ENCODE peak calls at places on chromosomes 11 and 22, in seven cellular contexts. K, S, F, N, Y, U and P are unnamed samples. For H3K4me1, the result is how much of the 10 kb centered on the place peaks cover.

GRCh38 chr22:49332691-49333090 is 495.0 kb downstream of the BRD1 start:
- DNase-seq in F (no peak), Y (no peak), U (peak), K (no peak), N (peak), S (no peak), P (no peak)

GRCh38 chr11:133927690-133928627 is 28.8 kb downstream of the IGSF9B start:
- DNase-seq in K (peak), U (peak), S (peak), N (peak), Y (peak), F (peak), P (peak)

GRCh38 chr11:50075856-50076255 is 43.2 kb downstream of the OR4C45 start:
- DNase-seq in F (no peak), U (no peak), Y (peak), S (no peak), N (no peak), K (no peak), P (no peak)

GRCh38 chr11:36591433-36591832 is 2.9 kb upstream of the IFTAP start:
- DNase-seq in U (no peak), F (no peak), N (no peak), S (no peak), K (no peak), Y (no peak), P (no peak)

GRCh38 chr11:47412152-47412746 is 3.9 kb downstream of the SLC39A13 start:
- DNase-seq in F (no peak), S (peak), U (peak), Y (peak), K (peak), N (peak), P (peak)

GRCh38 chr11:130088909-130089668 is 19.4 kb downstream of the APLP2 start:
- DNase-seq in F (no peak), Y (no peak), S (no peak), N (no peak), K (no peak), U (no peak), P (no peak)

GRCh38 chr11:67640021-67640757 is 626 bp upstream of the TBX10 start:
- DNase-seq in Y (peak), K (peak), S (peak), F (no peak), U (peak), N (peak), P (peak)

GRCh38 chr11:8790964-8791363 is 108.4 kb downstream of the RPL27A start:
- DNase-seq in K (no peak), U (no peak), S (no peak), N (no peak), Y (no peak), F (no peak), P (no peak)

GRCh38 chr11:134797411-134798089 is 385.5 kb upstream of the B3GAT1 start:
- DNase-seq in N (no peak), S (no peak), Y (peak), K (no peak), F (no peak), U (no peak), P (no peak)

GRCh38 chr22:50086526-50086925 is 1.3 kb upstream of the MLC1 start:
- DNase-seq in S (no peak), F (no peak), K (peak), N (no peak), U (no peak), Y (no peak), P (no peak)

GRCh38 chr11:3155691-3156258 is 9.3 kb downstream of the OSBPL5 start:
- DNase-seq in K (peak), U (no peak), Y (peak), N (no peak), F (peak), S (no peak), P (peak)

DNA sequence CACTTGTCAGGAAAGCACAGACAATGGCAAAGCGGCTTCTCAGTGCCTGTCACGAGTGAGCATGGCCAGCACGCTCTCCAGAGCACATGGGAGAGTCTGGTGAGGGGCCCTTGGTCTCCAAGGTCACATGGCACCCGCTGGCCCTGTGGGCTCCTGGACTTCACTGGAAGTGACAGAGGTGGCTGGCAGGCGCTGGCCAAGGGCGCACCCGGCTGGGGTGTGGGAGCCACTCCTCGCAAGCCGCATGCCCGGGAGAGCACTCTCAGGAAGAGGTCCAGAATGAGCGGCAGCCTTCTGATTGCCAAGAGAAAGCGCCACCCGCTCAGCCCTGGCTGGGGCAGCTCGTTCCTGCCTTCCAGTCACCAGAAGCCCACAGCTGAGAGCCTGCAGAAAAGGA is 17.1 kb upstream of the MOB2 start:
- DNase-seq in Y (peak), S (no peak), K (peak), N (no peak), F (no peak), U (no peak), P (no peak)
- H3K4me1 ChIP-seq in Y (half or more), S (under half), K (under half), N (half or more), F (under half), U (under half), P (under half)

GRCh38 chr11:65435981-65436411 is 13.4 kb downstream of the NEAT1 start:
- DNase-seq in F (no peak), K (peak), Y (peak), S (no peak), U (no peak), N (no peak), P (peak)
- H3K4me1 ChIP-seq in F (under half), K (half or more), Y (half or more), S (under half), U (under half), N (under half), P (half or more)

DNA sequence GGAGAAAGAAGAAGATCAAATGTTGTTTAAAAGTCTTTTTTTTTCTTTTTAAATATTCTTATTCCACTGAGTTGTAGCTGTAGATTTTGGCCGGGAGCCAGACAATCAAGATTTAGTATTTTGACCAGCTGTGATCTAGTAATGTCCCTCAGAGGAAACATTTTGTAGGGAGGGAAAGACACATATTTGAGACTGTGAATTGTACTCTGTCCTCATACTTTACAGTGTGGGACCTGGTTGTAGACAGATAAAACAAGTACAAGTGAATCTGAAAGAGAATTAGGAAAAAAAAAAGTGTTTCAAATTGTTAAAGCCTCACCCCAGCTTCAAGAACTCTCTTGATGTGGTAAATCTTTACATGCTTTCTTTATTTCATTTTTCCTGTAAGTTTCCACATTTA is 74.0 kb downstream of the WNT11 start:
- DNase-seq in Y (no peak), S (no peak), F (no peak), U (no peak), K (no peak), N (no peak), P (no peak)
- H3K4me1 ChIP-seq in Y (under half), S (under half), F (under half), U (under half), K (under half), N (under half), P (under half)

GRCh38 chr22:36409911-36410756 is 22.4 kb upstream of the MYH9 start:
- DNase-seq in S (peak), N (peak), K (no peak), Y (peak), F (no peak), U (peak), P (peak)
- H3K4me1 ChIP-seq in S (under half), N (under half), K (under half), Y (under half), F (under half), U (under half), P (under half)

GRCh38 chr11:123920943-123921342 is 18.5 kb upstream of the OR4D5 start:
- DNase-seq in U (no peak), Y (no peak), N (no peak), K (no peak), S (no peak), F (no peak), P (no peak)
- H3K4me1 ChIP-seq in U (under half), Y (under half), N (under half), K (under half), S (under half), F (under half), P (under half)

DNA sequence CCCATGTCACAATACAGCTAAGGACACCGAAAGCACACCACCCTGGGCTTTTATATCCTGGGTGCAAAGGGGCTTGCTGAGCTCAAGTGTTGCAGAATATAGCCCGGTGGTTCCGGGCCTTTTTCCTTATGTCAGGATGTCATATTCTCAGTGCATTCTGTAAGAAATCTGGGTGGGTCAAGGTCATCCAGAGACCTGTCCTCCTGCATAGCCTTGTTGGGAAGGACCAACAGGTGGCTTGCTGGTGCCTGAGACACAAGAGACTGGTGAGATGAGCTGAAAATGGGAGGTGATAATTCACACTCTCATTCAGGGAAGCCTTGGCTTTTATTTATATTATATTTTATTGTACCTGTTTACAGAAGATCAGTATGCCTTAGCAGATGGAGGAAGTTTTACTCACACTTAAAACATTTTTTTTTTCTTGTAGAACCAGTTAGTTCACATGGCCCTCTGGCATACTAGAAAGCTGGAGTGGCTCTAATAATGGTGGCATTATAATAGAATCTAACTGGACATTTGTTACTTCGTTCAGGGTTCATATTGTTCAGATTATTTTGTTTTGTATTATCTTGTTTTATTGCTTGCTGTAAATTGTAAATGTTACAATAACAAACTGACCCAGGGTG is 14.6 kb upstream of the TMEM123 start:
- DNase-seq in F (no peak), K (no peak), N (no peak), Y (no peak), U (no peak), S (peak), P (no peak)
- H3K4me1 ChIP-seq in F (under half), K (under half), N (under half), Y (under half), U (under half), S (under half), P (under half)

GRCh38 chr22:45239378-45240136 is 1.1 kb downstream of the KIAA0930 start:
- DNase-seq in N (no peak), F (no peak), K (peak), U (no peak), Y (no peak), S (no peak), P (peak)
- H3K4me1 ChIP-seq in N (under half), F (under half), K (under half), U (under half), Y (under half), S (under half), P (half or more)

GRCh38 chr22:46100401-46101105 is 49.8 kb upstream of the PPARA start:
- DNase-seq in K (peak), F (no peak), S (no peak), Y (peak), U (no peak), N (no peak), P (no peak)

GRCh38 chr22:46096706-46097230 is 53.6 kb upstream of the PPARA start:
- DNase-seq in U (no peak), N (no peak), S (no peak), Y (peak), F (no peak), K (no peak), P (no peak)

GRCh38 chr22:46097268-46097900 is 52.9 kb upstream of the PPARA start:
- DNase-seq in S (no peak), N (no peak), F (no peak), Y (peak), U (no peak), K (no peak), P (no peak)

GRCh38 chr22:46099740-46100139 is 50.6 kb upstream of the PPARA start:
- DNase-seq in K (no peak), U (no peak), Y (no peak), N (no peak), S (no peak), F (no peak), P (no peak)

DNA sequence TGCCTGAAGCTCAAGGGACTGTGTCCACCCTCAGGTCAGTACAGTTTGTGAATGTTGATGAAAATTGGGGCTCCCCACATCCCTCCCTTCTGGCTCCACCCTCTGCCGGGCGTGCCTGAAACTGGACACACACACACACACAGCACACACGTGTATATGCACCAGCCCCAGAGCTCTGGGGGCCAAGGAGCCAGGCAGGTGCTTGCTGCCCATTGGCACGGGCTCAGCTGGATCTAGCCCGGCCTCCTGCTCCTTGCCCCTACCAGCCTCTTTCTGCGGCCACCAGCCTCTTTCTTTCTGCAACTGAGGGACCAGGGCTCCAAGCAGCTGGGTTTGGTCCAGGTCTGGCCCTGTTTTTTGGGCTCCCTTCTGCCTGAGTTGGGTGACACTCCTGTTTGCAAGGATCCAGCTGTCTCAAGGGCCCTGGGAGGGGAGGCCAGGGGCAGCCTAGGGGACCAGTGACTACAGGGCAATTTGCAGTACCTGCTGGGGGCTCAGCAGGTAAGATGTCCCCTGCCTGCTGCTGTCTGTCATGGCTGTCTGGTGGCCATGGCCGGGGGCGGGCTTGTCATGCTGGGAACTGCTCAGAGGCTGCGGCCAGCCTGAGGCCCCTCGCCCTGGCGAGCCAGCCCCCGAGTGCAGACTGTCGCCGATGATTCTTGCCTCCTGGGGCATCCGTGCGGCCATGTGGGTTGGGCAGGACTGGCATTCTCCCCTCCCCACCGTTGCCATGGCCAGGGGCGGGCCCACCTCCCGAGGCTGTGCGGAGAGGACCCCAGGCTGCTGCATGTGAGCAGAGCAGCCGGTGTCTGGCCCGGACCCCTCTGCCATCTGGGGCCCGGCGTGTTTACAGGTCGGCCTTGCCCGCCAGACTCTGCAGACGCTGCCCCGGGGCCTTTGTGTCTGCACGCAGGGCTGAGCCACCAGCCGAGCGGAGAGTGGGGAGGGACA is 51.5 kb upstream of the PPARA start:
- DNase-seq in N (no peak), S (no peak), K (no peak), F (no peak), U (no peak), Y (peak), P (no peak)
- H3K4me1 ChIP-seq in N (under half), S (under half), K (under half), F (under half), U (under half), Y (half or more), P (half or more)

GRCh38 chr11:122676638-122677037 is 21.1 kb downstream of the UBASH3B start:
- DNase-seq in Y (no peak), N (no peak), K (no peak), S (peak), F (no peak), U (no peak), P (no peak)

GRCh38 chr11:122670131-122670530 is 14.6 kb downstream of the UBASH3B start:
- DNase-seq in F (no peak), Y (no peak), K (no peak), S (no peak), U (no peak), N (no peak), P (no peak)

GRCh38 chr11:122673706-122674105 is 18.2 kb downstream of the UBASH3B start:
- DNase-seq in Y (no peak), S (peak), K (peak), U (no peak), N (no peak), F (no peak), P (no peak)

GRCh38 chr11:122671270-122671906 is 15.9 kb downstream of the UBASH3B start:
- DNase-seq in S (no peak), F (no peak), K (no peak), N (no peak), U (no peak), Y (no peak), P (no peak)

DNA sequence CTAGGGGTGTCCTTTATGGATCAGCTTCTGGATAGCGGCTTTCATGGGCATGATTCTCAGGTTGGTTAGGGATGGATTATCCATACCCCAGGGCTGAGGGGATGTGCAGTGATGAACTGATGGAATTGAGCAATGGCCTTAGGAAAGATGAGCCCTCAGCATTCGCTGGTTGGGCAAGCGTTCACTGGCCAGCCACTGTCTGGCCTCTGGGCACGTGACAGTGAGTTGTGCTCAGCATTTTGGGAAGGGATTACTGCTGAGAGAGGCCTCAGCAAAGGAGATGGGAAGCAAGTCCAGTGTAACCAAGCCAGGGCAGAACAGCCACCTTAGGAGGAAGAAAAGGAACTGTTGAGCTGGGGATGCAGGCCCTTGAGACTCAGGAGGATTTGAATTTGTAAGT is 17.4 kb downstream of the UBASH3B start:
- DNase-seq in S (no peak), F (no peak), U (no peak), K (no peak), N (peak), Y (no peak), P (no peak)
- H3K4me1 ChIP-seq in S (under half), F (under half), U (under half), K (under half), N (under half), Y (under half), P (under half)